ENCODE peak calls at places on chromosomes 4 and X, in seven cellular contexts. M is A549, V is endothelial cell of umbilical vein, S is Peyer's patch, N is stomach, K is suprapubic skin, U is IMR-90. P is an unnamed sample.

GRCh38 chrX:37349131-37350033 is at the start of gene PRRG1:
- DNase-seq in M (peak; percentile 80), V (peak; percentile 77), S (no peak), N (peak; percentile 72), K (peak; percentile 81), U (peak; percentile 83), P (peak; percentile 91)

GRCh38 chr4:106062452-106062875 is 167.2 kb downstream of the NPNT start:
- DNase-seq in M (peak; percentile 19), V (peak; percentile 82), S (no peak), N (no peak), K (no peak), U (peak; percentile 70), P (no peak)

GRCh38 chrX:128818690-128819089 is 704.6 kb downstream of the SMARCA1 start:
- DNase-seq in M (no peak), V (no peak), S (no peak), N (no peak), K (no peak), U (no peak), P (no peak)

GRCh38 chr4:183659919-183660318 is 826 bp downstream of the TRAPPC11 start:
- DNase-seq in M (no peak), V (no peak), S (no peak), N (no peak), K (no peak), U (peak; percentile 7), P (no peak)

GRCh38 chrX:95057341-95057740 is 1383.3 kb downstream of the FAM133A start:
- DNase-seq in M (no peak), V (no peak), S (no peak), N (no peak), K (no peak), U (peak; percentile 4), P (no peak)

GRCh38 chrX:74531081-74531480 is 83.3 kb downstream of the RLIM start:
- DNase-seq in M (no peak), V (no peak), S (no peak), N (no peak), K (no peak), U (no peak), P (no peak)

GRCh38 chr4:74665346-74665745 is 129.0 kb downstream of the BTC start:
- DNase-seq in M (no peak), V (no peak), S (no peak), N (no peak), K (no peak), U (no peak), P (no peak)

GRCh38 chr4:69764311-69764710 is 3.9 kb upstream of the SULT1B1 start:
- DNase-seq in M (no peak), V (peak; percentile 68), S (no peak), N (no peak), K (no peak), U (no peak), P (no peak)

GRCh38 chr4:1219553-1219950 is 29.4 kb downstream of the CTBP1 start:
- DNase-seq in M (no peak), V (no peak), S (no peak), N (no peak), K (no peak), U (peak; percentile 42), P (no peak)

GRCh38 chr4:153008578-153009199 is 72.6 kb downstream of the FHDC1 start:
- DNase-seq in M (no peak), V (no peak), S (no peak), N (peak; percentile 10), K (no peak), U (no peak), P (no peak)

GRCh38 chrX:46408553-46409407 is 136.4 kb downstream of the ZNF674 start:
- DNase-seq in M (peak; percentile 76), V (peak; percentile 74), S (peak; percentile 33), N (peak; percentile 76), K (peak; percentile 79), U (peak; percentile 76), P (no peak)

GRCh38 chr4:15003891-15004700 is 1.8 kb downstream of the CPEB2 start:
- DNase-seq in M (no peak), V (peak; percentile 30), S (peak; percentile 54), N (peak; percentile 49), K (peak; percentile 82), U (no peak), P (no peak)

GRCh38 chr4:52263612-52264011 is 212.5 kb downstream of the SPATA18 start:
- DNase-seq in M (no peak), V (no peak), S (no peak), N (no peak), K (no peak), U (no peak), P (no peak)

GRCh38 chrX:2423899-2424298 is 76.9 kb downstream of the DHRSX start:
- DNase-seq in M (no peak), V (no peak), S (no peak), N (no peak), K (peak; percentile 28), U (no peak), P (no peak)

GRCh38 chr4:148145475-148145874 is 296.7 kb downstream of the NR3C2 start:
- DNase-seq in M (no peak), V (no peak), S (no peak), N (no peak), K (no peak), U (no peak), P (no peak)

GRCh38 chr4:139177888-139178609 is 1.0 kb upstream of the ELF2 start:
- DNase-seq in M (peak; percentile 90), V (peak; percentile 96), S (peak; percentile 90), N (peak; percentile 96), K (peak; percentile 96), U (peak; percentile 91), P (peak; percentile 98)

GRCh38 chr4:5802565-5802964 is 90.3 kb downstream of the CRMP1 start:
- DNase-seq in M (no peak), V (no peak), S (no peak), N (no peak), K (no peak), U (no peak), P (no peak)

GRCh38 chrX:124594017-124594651 is 247.8 kb downstream of the SH2D1A start:
- DNase-seq in M (no peak), V (no peak), S (no peak), N (no peak), K (no peak), U (no peak), P (no peak)

GRCh38 chr4:184699941-184700340 is 34.0 kb downstream of the CENPU start:
- DNase-seq in M (no peak), V (no peak), S (no peak), N (no peak), K (no peak), U (peak; percentile 30), P (no peak)

GRCh38 chr4:80694178-80694577 is 336.3 kb upstream of the BMP3 start:
- DNase-seq in M (no peak), V (no peak), S (no peak), N (no peak), K (no peak), U (no peak), P (no peak)

GRCh38 chrX:25523574-25523973 is 507.8 kb upstream of the ARX start:
- DNase-seq in M (peak; percentile 54), V (peak; percentile 82), S (no peak), N (no peak), K (no peak), U (peak; percentile 36), P (no peak)

DNA sequence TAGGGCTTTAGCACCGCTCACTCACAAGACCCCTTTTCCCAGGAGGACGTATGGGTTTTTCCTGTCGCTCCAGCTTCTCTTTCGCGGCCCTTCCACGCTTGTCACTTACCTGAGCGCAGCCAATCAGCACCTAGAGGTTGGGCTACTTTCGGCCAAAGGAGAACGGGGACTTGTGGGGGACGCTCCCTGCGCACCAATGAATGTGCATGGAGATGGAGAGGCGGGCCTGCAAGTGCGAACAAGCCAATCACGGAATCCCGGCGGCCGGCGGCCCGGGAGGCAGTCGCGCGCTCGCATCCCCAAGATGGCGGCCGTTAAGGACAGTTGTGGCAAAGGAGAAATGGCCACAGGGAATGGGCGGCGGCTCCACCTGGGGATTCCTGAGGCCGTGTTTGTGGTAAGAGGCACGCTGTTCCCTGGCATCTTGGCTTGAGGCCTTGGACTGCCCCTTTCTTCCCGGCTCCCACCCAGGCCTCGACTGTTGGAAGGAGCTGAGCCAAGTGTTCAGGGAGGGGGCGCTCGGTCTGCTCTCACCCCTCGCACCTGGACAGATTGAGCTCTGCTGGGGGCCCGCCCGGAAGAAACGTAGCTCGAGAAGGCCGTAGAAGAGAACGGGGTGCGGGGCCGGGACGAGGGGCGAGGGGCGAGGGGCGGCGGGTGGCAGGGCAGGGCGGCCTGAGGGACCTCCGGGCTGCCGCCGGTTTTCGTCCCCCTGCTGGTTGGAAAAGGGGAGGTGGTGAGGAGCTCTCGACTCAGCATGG is at the start of gene VBP1:
- DNase-seq in M (peak; percentile 98), V (peak; percentile 95), S (peak; percentile 88), N (peak; percentile 90), K (peak; percentile 94), U (peak; percentile 96), P (peak; percentile 95)
- TF ChIP-seq POLR2A in M (peak; percentile 66), V (peak; percentile 51), S (no peak), N (no peak), K (no peak), U (peak; percentile 64), P (no peak)

GRCh38 chr4:4427478-4427870 is 40.6 kb downstream of the NSG1 start:
- DNase-seq in M (no peak), V (no peak), S (no peak), N (no peak), K (no peak), U (no peak), P (no peak)
- TF ChIP-seq CTCF in M (no peak), V (no peak), S (no peak), N (no peak), K (no peak), U (no peak), P (no peak)

GRCh38 chr4:55079451-55080173 is 45.8 kb downstream of the KDR start:
- DNase-seq in M (no peak), V (peak; percentile 65), S (no peak), N (no peak), K (no peak), U (no peak), P (peak; percentile 75)
- TF ChIP-seq POLR2A in M (no peak), V (no peak), S (no peak), N (no peak), K (no peak), U (no peak), P (no peak)

DNA sequence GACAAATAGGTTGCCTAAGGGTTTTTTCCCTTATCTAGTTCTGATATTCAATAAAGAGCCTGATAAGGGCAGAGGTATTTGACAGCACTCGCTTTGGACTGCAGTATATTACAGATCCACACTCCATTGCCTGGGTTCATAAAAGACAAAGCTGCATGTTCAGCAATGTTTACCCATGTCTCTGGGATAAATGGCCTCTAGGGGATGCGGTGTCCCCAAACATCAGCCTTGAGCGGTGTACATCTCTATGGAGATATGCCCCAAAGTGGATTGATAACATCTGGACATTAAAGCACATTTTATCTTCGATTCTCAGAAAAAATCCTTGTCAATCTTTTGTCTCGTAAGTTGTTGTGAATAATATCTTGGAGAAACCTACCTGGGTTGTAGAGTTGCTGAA is 660.8 kb upstream of the AADAT start:
- DNase-seq in M (peak; percentile 1), V (no peak), S (no peak), N (no peak), K (no peak), U (no peak), P (no peak)
- TF ChIP-seq CTCF in M (no peak), V (no peak), S (no peak), N (no peak), K (no peak), U (no peak), P (no peak)

DNA sequence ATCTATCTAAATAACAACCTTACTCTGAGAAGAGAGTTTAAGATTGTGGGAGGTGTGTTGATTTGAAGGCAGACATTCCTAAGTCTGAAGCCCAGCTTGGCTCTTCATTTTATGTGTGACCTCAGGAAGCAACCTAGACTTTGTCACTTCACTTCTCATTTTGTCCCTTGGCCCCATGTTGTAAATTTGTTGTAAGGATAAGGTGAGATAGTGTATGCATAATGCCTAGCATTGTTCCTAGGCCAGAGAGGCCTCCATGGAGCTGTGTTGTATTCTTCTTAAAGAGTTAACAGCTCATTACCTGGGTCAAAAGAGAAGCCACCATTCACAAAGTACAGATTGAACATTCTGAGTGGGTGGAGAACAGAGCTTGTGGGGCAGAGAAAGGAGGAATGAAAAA is 1084.4 kb upstream of the SLIT2 start:
- DNase-seq in M (no peak), V (no peak), S (no peak), N (no peak), K (no peak), U (no peak), P (no peak)
- TF ChIP-seq POLR2A in M (no peak), V (no peak), S (no peak), N (no peak), K (no peak), U (no peak), P (no peak)

P was measured in esophagus muscularis mucosa.